ENCODE peak calls at places on chromosomes 1 and 21, in four cellular contexts. P is HS-5, Q is HCT116, Z is sciatic nerve. B is an unnamed sample.

GRCh38 chr1:11838349-11839272 is 9.0 kb downstream of the NPPA start:
- DNase-seq in Z (peak), Q (no peak), P (peak), B (peak)

GRCh38 chr1:59057211-59057694 is 239.6 kb upstream of the FGGY start:
- DNase-seq in Z (peak), Q (no peak), P (peak), B (peak)

GRCh38 chr1:201624741-201625646 is 86.1 kb downstream of the NAV1 start:
- DNase-seq in Q (no peak), P (peak), Z (no peak), B (no peak)

GRCh38 chr21:36902793-36903192 is 63.7 kb downstream of the HLCS start:
- DNase-seq in Q (no peak), P (no peak), Z (no peak), B (no peak)

GRCh38 chr1:16162163-16162822 is 6.4 kb upstream of the EPHA2 start:
- DNase-seq in P (no peak), Z (no peak), Q (no peak), B (no peak)

GRCh38 chr1:80158771-80159170 is 1152.2 kb upstream of the ADGRL4 start:
- DNase-seq in P (no peak), Z (no peak), Q (no peak), B (no peak)

GRCh38 chr1:11979818-11980675 is at the start of gene MFN2:
- DNase-seq in Z (peak), P (peak), Q (peak), B (peak)

GRCh38 chr21:15414057-15414456 is 315.7 kb upstream of the USP25 start:
- DNase-seq in Z (no peak), Q (no peak), P (no peak), B (no peak)

GRCh38 chr21:14589855-14590563 is 43.9 kb upstream of the SAMSN1 start:
- DNase-seq in Q (no peak), P (no peak), Z (no peak), B (no peak)

GRCh38 chr1:175591083-175591743 is 152.2 kb downstream of the TNR start:
- DNase-seq in Z (no peak), Q (no peak), P (no peak), B (no peak)

GRCh38 chr21:15904389-15904788 is 174.6 kb downstream of the USP25 start:
- DNase-seq in P (no peak), Z (no peak), Q (no peak), B (no peak)

GRCh38 chr1:30302808-30303310 is 420.5 kb downstream of the MATN1 start:
- DNase-seq in P (no peak), Q (no peak), Z (no peak), B (no peak)

GRCh38 chr1:42176902-42177519 is 12.5 kb upstream of the GUCA2A start:
- DNase-seq in P (no peak), Q (no peak), Z (no peak), B (no peak)

GRCh38 chr1:205279986-205280385 is 41.6 kb downstream of the NUAK2 start:
- DNase-seq in Z (no peak), Q (no peak), P (no peak), B (no peak)

GRCh38 chr1:52706941-52707926 is 9.1 kb upstream of the COA7 start:
- DNase-seq in Z (no peak), Q (no peak), P (no peak), B (no peak)

GRCh38 chr1:44361478-44361877 is 6.4 kb upstream of the ERI3 start:
- DNase-seq in P (no peak), Q (no peak), Z (no peak), B (no peak)